ENCODE peak calls at places on chromosomes 1 and 21, in four cellular contexts. V is type B pancreatic cell, E is ACHN, R is NCI-H2171 treated with DMSO at 0.1 percent for 48 hours. X is an unnamed sample.

GRCh38 chr1:247385283-247385682 is 30.7 kb upstream of the NLRP3 start:
- DNase-seq in V (no peak), E (no peak), R (no peak), X (no peak)

GRCh38 chr1:101964708-101965107 is 32.0 kb downstream of the OLFM3 start:
- DNase-seq in V (no peak), E (no peak), R (no peak), X (no peak)

GRCh38 chr1:190849346-190849745 is 371.7 kb upstream of the BRINP3 start:
- DNase-seq in V (no peak), E (no peak), R (no peak), X (no peak)

GRCh38 chr1:6899141-6899540 is 113.9 kb downstream of the CAMTA1 start:
- DNase-seq in V (no peak), E (no peak), R (no peak), X (no peak)

GRCh38 chr1:244154882-244155531 is 103.9 kb downstream of the ZBTB18 start:
- DNase-seq in V (no peak), E (no peak), R (no peak), X (no peak)

GRCh38 chr1:51189421-51190073 is 46.5 kb upstream of the RNF11 start:
- DNase-seq in V (no peak), E (peak), R (peak), X (peak)

GRCh38 chr1:15736666-15737229 is 690 bp downstream of the SLC25A34 start:
- DNase-seq in V (no peak), E (no peak), R (no peak), X (no peak)

GRCh38 chr1:25478633-25479032 is 47.9 kb downstream of the MACO1 start:
- DNase-seq in V (no peak), E (no peak), R (no peak), X (no peak)

GRCh38 chr1:63350320-63350719 is 17.1 kb upstream of the ALG6 start:
- DNase-seq in V (no peak), E (no peak), R (no peak), X (no peak)

GRCh38 chr1:247287460-247287859 is 31.6 kb downstream of the VN1R5 start:
- DNase-seq in V (peak), E (no peak), R (no peak), X (no peak)

GRCh38 chr1:242854466-242854865 is 330.0 kb upstream of the PLD5 start:
- DNase-seq in V (no peak), E (no peak), R (no peak), X (no peak)

GRCh38 chr1:234672349-234673135 is 62.6 kb upstream of the IRF2BP2 start:
- DNase-seq in V (no peak), E (no peak), R (no peak), X (no peak)

GRCh38 chr21:17514124-17514481 is 1.3 kb downstream of the CXADR start:
- DNase-seq in V (no peak), E (no peak), R (no peak), X (no peak)

GRCh38 chr1:44594353-44594752 is 79.9 kb downstream of the TMEM53 start:
- DNase-seq in V (no peak), E (no peak), R (no peak), X (no peak)

GRCh38 chr1:237206065-237206414 is 164.1 kb downstream of the RYR2 start:
- DNase-seq in V (no peak), E (no peak), R (no peak), X (no peak)

GRCh38 chr1:205571747-205572146 is 60.1 kb downstream of the ELK4 start:
- DNase-seq in V (peak), E (no peak), R (no peak), X (no peak)

X was measured in kidney glomerular epithelial cell.